ENCODE peak calls at places on chromosome 5, in four cellular contexts. L is ELF-1, D is NCI-H1048, C is KG1. G is an unnamed sample.

GRCh38 chr5:54656261-54656728 is 138.7 kb downstream of the SNX18 start:
- DNase-seq in L (no peak), D (no peak), C (no peak), G (no peak)

GRCh38 chr5:43649256-43649655 is 46.3 kb downstream of the NNT start:
- DNase-seq in L (no peak), D (no peak), C (no peak), G (no peak)

GRCh38 chr5:87780831-87781760 is 368.4 kb upstream of the CCNH start:
- DNase-seq in L (peak; percentile 78), D (peak; percentile 54), C (peak; percentile 4), G (peak; percentile 78)

GRCh38 chr5:174555726-174556125 is 168.7 kb upstream of the MSX2 start:
- DNase-seq in L (peak; percentile 55), D (no peak), C (no peak), G (no peak)

GRCh38 chr5:150384701-150385100 is 27.2 kb downstream of the TCOF1 start:
- DNase-seq in L (no peak), D (no peak), C (no peak), G (no peak)

GRCh38 chr5:36957953-36958559 is 81.5 kb downstream of the NIPBL start:
- DNase-seq in L (no peak), D (no peak), C (no peak), G (no peak)

GRCh38 chr5:154762700-154763099 is 7.5 kb downstream of the LARP1 start:
- DNase-seq in L (no peak), D (no peak), C (no peak), G (no peak)

GRCh38 chr5:163730206-163730782 is 224.9 kb downstream of the MAT2B start:
- DNase-seq in L (no peak), D (no peak), C (no peak), G (no peak)